ENCODE peak calls at places on chromosome 16, in seven cellular contexts. One of them, this sample, is unnamed.

GRCh38 chr16:70800798-70801480 is at the start of gene VAC14:
- DNase-seq in NB4: peak
- DNase-seq in tibial nerve: peak
- DNase-seq in right lobe of liver: peak
- DNase-seq in heart left ventricle: peak
- DNase-seq in endothelial cell of umbilical vein: peak
- DNase-seq in lower leg skin: peak
- DNase-seq in this sample: peak

GRCh38 chr16:57374067-57374534 is 1.8 kb downstream of the CX3CL1 start:
- DNase-seq in NB4: no peak
- DNase-seq in tibial nerve: no peak
- DNase-seq in right lobe of liver: no peak
- DNase-seq in heart left ventricle: no peak
- DNase-seq in endothelial cell of umbilical vein: no peak
- DNase-seq in lower leg skin: no peak
- DNase-seq in this sample: no peak

GRCh38 chr16:65572156-65572555 is 450.3 kb upstream of the CDH11 start:
- DNase-seq in NB4: no peak
- DNase-seq in tibial nerve: no peak
- DNase-seq in right lobe of liver: no peak
- DNase-seq in heart left ventricle: no peak
- DNase-seq in endothelial cell of umbilical vein: peak
- DNase-seq in lower leg skin: no peak
- DNase-seq in this sample: no peak

GRCh38 chr16:80166082-80166481 is 374.7 kb upstream of the DYNLRB2 start:
- DNase-seq in NB4: no peak
- DNase-seq in tibial nerve: no peak
- DNase-seq in right lobe of liver: no peak
- DNase-seq in heart left ventricle: no peak
- DNase-seq in endothelial cell of umbilical vein: no peak
- DNase-seq in lower leg skin: no peak
- DNase-seq in this sample: no peak

GRCh38 chr16:20316715-20317114 is 10.6 kb downstream of the GP2 start:
- DNase-seq in NB4: no peak
- DNase-seq in tibial nerve: no peak
- DNase-seq in right lobe of liver: no peak
- DNase-seq in heart left ventricle: no peak
- DNase-seq in endothelial cell of umbilical vein: no peak
- DNase-seq in lower leg skin: no peak
- DNase-seq in this sample: no peak

GRCh38 chr16:78606572-78606971 is 507.1 kb downstream of the WWOX start:
- DNase-seq in NB4: no peak
- DNase-seq in tibial nerve: no peak
- DNase-seq in right lobe of liver: no peak
- DNase-seq in heart left ventricle: no peak
- DNase-seq in endothelial cell of umbilical vein: no peak
- DNase-seq in lower leg skin: no peak
- DNase-seq in this sample: no peak

GRCh38 chr16:86714166-86714565 is 135.8 kb downstream of the FOXL1 start:
- DNase-seq in NB4: peak
- DNase-seq in tibial nerve: no peak
- DNase-seq in right lobe of liver: no peak
- DNase-seq in heart left ventricle: no peak
- DNase-seq in endothelial cell of umbilical vein: no peak
- DNase-seq in lower leg skin: no peak
- DNase-seq in this sample: peak

GRCh38 chr16:14374451-14375131 is 255.5 kb downstream of the PARN start:
- DNase-seq in NB4: no peak
- DNase-seq in tibial nerve: no peak
- DNase-seq in right lobe of liver: no peak
- DNase-seq in heart left ventricle: no peak
- DNase-seq in endothelial cell of umbilical vein: no peak
- DNase-seq in lower leg skin: no peak
- DNase-seq in this sample: no peak

GRCh38 chr16:3971261-3971660 is 90.7 kb upstream of the CREBBP start:
- DNase-seq in NB4: no peak
- DNase-seq in tibial nerve: no peak
- DNase-seq in right lobe of liver: no peak
- DNase-seq in heart left ventricle: no peak
- DNase-seq in endothelial cell of umbilical vein: no peak
- DNase-seq in lower leg skin: no peak
- DNase-seq in this sample: peak

GRCh38 chr16:9027070-9027799 is 63.5 kb upstream of the USP7 start:
- DNase-seq in NB4: no peak
- DNase-seq in tibial nerve: no peak
- DNase-seq in right lobe of liver: no peak
- DNase-seq in heart left ventricle: no peak
- DNase-seq in endothelial cell of umbilical vein: no peak
- DNase-seq in lower leg skin: no peak
- DNase-seq in this sample: no peak

GRCh38 chr16:25298165-25298872 is 40.7 kb upstream of the ZKSCAN2 start:
- DNase-seq in NB4: no peak
- DNase-seq in tibial nerve: no peak
- DNase-seq in right lobe of liver: no peak
- DNase-seq in heart left ventricle: no peak
- DNase-seq in endothelial cell of umbilical vein: no peak
- DNase-seq in lower leg skin: no peak
- DNase-seq in this sample: no peak

GRCh38 chr16:77298638-77299360 is 99.6 kb downstream of the SYCE1L start:
- DNase-seq in NB4: peak
- DNase-seq in tibial nerve: peak
- DNase-seq in right lobe of liver: no peak
- DNase-seq in heart left ventricle: no peak
- DNase-seq in endothelial cell of umbilical vein: peak
- DNase-seq in lower leg skin: peak
- DNase-seq in this sample: no peak

GRCh38 chr16:78665373-78665772 is 565.9 kb downstream of the WWOX start:
- DNase-seq in NB4: no peak
- DNase-seq in tibial nerve: no peak
- DNase-seq in right lobe of liver: no peak
- DNase-seq in heart left ventricle: no peak
- DNase-seq in endothelial cell of umbilical vein: no peak
- DNase-seq in lower leg skin: no peak
- DNase-seq in this sample: no peak

GRCh38 chr16:71894921-71895678 is at the start of gene IST1:
- DNase-seq in NB4: peak
- DNase-seq in tibial nerve: peak
- DNase-seq in right lobe of liver: peak
- DNase-seq in heart left ventricle: peak
- DNase-seq in endothelial cell of umbilical vein: peak
- DNase-seq in lower leg skin: peak
- DNase-seq in this sample: peak

GRCh38 chr16:65274576-65274975 is 152.7 kb upstream of the CDH11 start:
- DNase-seq in NB4: no peak
- DNase-seq in tibial nerve: no peak
- DNase-seq in right lobe of liver: no peak
- DNase-seq in heart left ventricle: no peak
- DNase-seq in endothelial cell of umbilical vein: no peak
- DNase-seq in lower leg skin: no peak
- DNase-seq in this sample: no peak

GRCh38 chr16:81005644-81006471 is 827 bp downstream of the CMC2 start:
- DNase-seq in NB4: peak
- DNase-seq in tibial nerve: peak
- DNase-seq in right lobe of liver: no peak
- DNase-seq in heart left ventricle: no peak
- DNase-seq in endothelial cell of umbilical vein: peak
- DNase-seq in lower leg skin: peak
- DNase-seq in this sample: no peak

GRCh38 chr16:351804-352520 is 561 bp downstream of the AXIN1 start:
- DNase-seq in NB4: no peak
- DNase-seq in tibial nerve: no peak
- DNase-seq in right lobe of liver: peak
- DNase-seq in heart left ventricle: peak
- DNase-seq in endothelial cell of umbilical vein: no peak
- DNase-seq in lower leg skin: no peak
- DNase-seq in this sample: no peak

GRCh38 chr16:27463741-27464662 is 62.0 kb downstream of the IL21R start:
- DNase-seq in NB4: no peak
- DNase-seq in tibial nerve: no peak
- DNase-seq in right lobe of liver: no peak
- DNase-seq in heart left ventricle: no peak
- DNase-seq in endothelial cell of umbilical vein: no peak
- DNase-seq in lower leg skin: no peak
- DNase-seq in this sample: no peak

GRCh38 chr16:28163699-28164584 is 47.8 kb downstream of the XPO6 start:
- DNase-seq in NB4: peak
- DNase-seq in tibial nerve: no peak
- DNase-seq in right lobe of liver: no peak
- DNase-seq in heart left ventricle: no peak
- DNase-seq in endothelial cell of umbilical vein: peak
- DNase-seq in lower leg skin: no peak
- DNase-seq in this sample: no peak

GRCh38 chr16:23682181-23682580 is 3.5 kb downstream of the PLK1 start:
- DNase-seq in NB4: peak
- DNase-seq in tibial nerve: no peak
- DNase-seq in right lobe of liver: no peak
- DNase-seq in heart left ventricle: no peak
- DNase-seq in endothelial cell of umbilical vein: no peak
- DNase-seq in lower leg skin: no peak
- DNase-seq in this sample: no peak

GRCh38 chr16:19227643-19228042 is 57.9 kb upstream of the CLEC19A start:
- DNase-seq in NB4: no peak
- DNase-seq in tibial nerve: no peak
- DNase-seq in right lobe of liver: no peak
- DNase-seq in heart left ventricle: no peak
- DNase-seq in endothelial cell of umbilical vein: no peak
- DNase-seq in lower leg skin: no peak
- DNase-seq in this sample: no peak

GRCh38 chr16:52557236-52557635 is 10.3 kb upstream of the TOX3 start:
- DNase-seq in NB4: no peak
- DNase-seq in tibial nerve: no peak
- DNase-seq in right lobe of liver: no peak
- DNase-seq in heart left ventricle: no peak
- DNase-seq in endothelial cell of umbilical vein: no peak
- DNase-seq in lower leg skin: no peak
- DNase-seq in this sample: no peak

DNA sequence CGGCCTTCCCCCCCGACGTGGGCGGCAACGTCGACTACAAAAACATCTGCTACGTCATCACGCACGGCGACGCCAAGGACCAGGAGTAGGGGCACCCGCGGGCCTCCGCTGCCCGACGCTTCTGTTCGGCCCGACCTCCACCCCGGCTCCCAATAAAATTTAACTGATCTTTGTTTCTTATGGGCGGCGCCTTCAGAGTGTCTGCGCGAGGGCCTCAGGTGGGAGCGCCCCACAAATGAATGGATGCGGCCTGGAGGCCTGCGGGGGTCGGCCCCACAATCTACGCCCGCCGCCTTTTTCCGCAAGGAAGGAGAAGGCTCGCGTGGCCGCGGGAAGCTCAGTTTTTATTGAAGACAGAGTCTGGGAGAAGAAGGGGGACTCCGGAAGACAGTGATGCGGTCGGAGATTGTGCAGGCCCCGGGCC is 3.2 kb downstream of the MYL11 start:
- DNase-seq in NB4: peak
- DNase-seq in tibial nerve: peak
- DNase-seq in right lobe of liver: peak
- DNase-seq in heart left ventricle: peak
- DNase-seq in endothelial cell of umbilical vein: peak
- DNase-seq in lower leg skin: peak
- DNase-seq in this sample: peak
- TF ChIP-seq POLR2A in NB4: peak
- TF ChIP-seq POLR2A in tibial nerve: peak
- TF ChIP-seq POLR2A in right lobe of liver: no peak
- TF ChIP-seq POLR2A in heart left ventricle: peak
- TF ChIP-seq POLR2A in endothelial cell of umbilical vein: peak
- TF ChIP-seq POLR2A in lower leg skin: peak
- TF ChIP-seq POLR2A in this sample: peak

DNA sequence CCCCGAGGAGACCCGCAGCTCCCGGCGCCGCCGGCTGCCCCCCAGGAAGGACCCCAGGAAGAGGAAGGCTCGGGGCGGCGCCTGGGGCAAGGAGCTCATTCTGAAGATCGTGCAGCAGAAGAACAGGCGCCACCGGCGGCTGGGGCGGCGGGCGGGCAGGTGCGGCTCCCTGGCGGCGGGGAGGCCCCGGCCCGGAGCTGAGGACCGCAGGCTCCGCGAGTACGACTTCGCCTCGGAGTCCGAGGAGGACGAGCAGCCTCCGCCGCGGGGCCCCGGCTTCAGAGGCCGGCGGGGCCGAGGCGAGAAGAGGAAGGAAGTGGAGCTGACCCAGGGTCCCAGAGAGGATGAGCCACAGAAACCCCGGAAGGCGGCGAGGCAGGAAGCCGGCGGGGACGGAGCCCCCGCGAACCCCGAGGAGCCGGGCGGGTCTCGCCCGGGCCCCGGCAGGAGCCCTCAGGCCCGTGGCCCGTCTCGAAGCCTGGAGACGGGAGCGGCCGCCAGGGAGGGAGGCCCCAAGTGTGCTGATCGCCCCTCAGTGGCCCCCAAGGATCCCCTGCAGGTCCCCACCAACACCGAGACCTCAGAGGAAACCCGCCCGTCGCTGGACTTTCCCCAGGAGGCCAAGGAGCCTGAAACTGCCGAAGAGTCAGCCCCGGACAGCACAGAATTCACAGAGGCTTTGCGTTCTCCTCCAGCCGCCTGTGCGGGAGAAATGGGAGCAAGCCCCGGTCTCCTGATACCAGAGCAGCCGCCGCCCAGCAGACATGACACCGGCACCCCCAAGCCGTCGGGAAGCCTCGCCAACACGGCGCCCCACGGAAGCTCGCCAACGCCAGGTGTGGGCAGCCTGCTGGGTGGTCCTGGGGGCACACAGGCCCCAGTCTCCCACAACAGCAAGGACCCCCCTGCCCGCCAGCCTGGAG is 22.3 kb upstream of the ZFPM1 start:
- DNase-seq in NB4: peak
- DNase-seq in tibial nerve: no peak
- DNase-seq in right lobe of liver: peak
- DNase-seq in heart left ventricle: no peak
- DNase-seq in endothelial cell of umbilical vein: peak
- DNase-seq in lower leg skin: no peak
- DNase-seq in this sample: no peak
- TF ChIP-seq POLR2A in NB4: peak
- TF ChIP-seq POLR2A in tibial nerve: no peak
- TF ChIP-seq POLR2A in right lobe of liver: no peak
- TF ChIP-seq POLR2A in heart left ventricle: no peak
- TF ChIP-seq POLR2A in endothelial cell of umbilical vein: no peak
- TF ChIP-seq POLR2A in lower leg skin: no peak
- TF ChIP-seq POLR2A in this sample: no peak

GRCh38 chr16:7871979-7872378 is 539.3 kb downstream of the RBFOX1 start:
- DNase-seq in NB4: no peak
- DNase-seq in tibial nerve: no peak
- DNase-seq in right lobe of liver: no peak
- DNase-seq in heart left ventricle: no peak
- DNase-seq in endothelial cell of umbilical vein: no peak
- DNase-seq in lower leg skin: no peak
- DNase-seq in this sample: no peak
- TF ChIP-seq POLR2A in NB4: no peak
- TF ChIP-seq POLR2A in tibial nerve: no peak
- TF ChIP-seq POLR2A in right lobe of liver: no peak
- TF ChIP-seq POLR2A in heart left ventricle: no peak
- TF ChIP-seq POLR2A in endothelial cell of umbilical vein: no peak
- TF ChIP-seq POLR2A in lower leg skin: no peak
- TF ChIP-seq POLR2A in this sample: no peak

DNA sequence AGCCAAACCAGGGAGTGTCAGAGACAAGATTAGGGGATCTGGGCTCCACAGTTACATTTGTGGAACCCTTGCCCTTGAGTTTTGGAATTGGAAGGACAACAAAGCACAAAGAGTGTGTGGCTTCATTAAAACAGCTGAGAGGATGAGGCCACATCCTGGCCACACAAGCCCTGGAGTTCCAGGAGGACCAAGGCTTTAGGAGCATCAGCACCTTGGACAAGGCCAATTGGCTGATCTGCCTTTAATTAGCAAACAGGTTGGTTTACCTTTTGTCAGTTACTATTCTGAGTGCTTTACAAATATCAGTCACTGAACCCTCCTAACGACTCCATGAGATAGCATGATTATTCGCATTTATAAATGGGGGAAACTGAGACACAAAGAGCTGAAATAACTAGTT is 54.7 kb downstream of the SLC6A2 start:
- DNase-seq in NB4: peak
- DNase-seq in tibial nerve: no peak
- DNase-seq in right lobe of liver: no peak
- DNase-seq in heart left ventricle: no peak
- DNase-seq in endothelial cell of umbilical vein: no peak
- DNase-seq in lower leg skin: no peak
- DNase-seq in this sample: no peak
- TF ChIP-seq POLR2A in NB4: no peak
- TF ChIP-seq POLR2A in tibial nerve: no peak
- TF ChIP-seq POLR2A in right lobe of liver: no peak
- TF ChIP-seq POLR2A in heart left ventricle: no peak
- TF ChIP-seq POLR2A in endothelial cell of umbilical vein: no peak
- TF ChIP-seq POLR2A in lower leg skin: no peak
- TF ChIP-seq POLR2A in this sample: no peak

This sample was measured in H54.